ENCODE peak calls at places on chromosomes 11 and 22, in eight cellular contexts. O is OCI-LY7, U is prostate gland, C is SK-N-SH, S is AG04450, I is A549, L is dorsolateral prefrontal cortex, D is hepatocyte. G is an unnamed sample.
A peak's percentile ranks its signal among the peaks of the same experiment; 100 is the strongest.

GRCh38 chr11:70005107-70005818 is 72.9 kb upstream of the ANO1 start:
- DNase-seq in O (no peak), U (no peak), C (no peak), S (peak; percentile 89), I (no peak), L (no peak), D (no peak), G (no peak)

GRCh38 chr11:129932385-129933067 is 37.1 kb upstream of the NFRKB start:
- DNase-seq in O (no peak), U (peak; percentile 60), C (no peak), S (no peak), I (no peak), L (no peak), D (no peak), G (no peak)

GRCh38 chr11:57566035-57566504 is 1.4 kb downstream of the UBE2L6 start:
- DNase-seq in O (peak; percentile 54), U (peak; percentile 67), C (no peak), S (no peak), I (no peak), L (no peak), D (peak; percentile 59), G (peak; percentile 33)

GRCh38 chr11:35365961-35366360 is 53.4 kb downstream of the SLC1A2 start:
- DNase-seq in O (no peak), U (no peak), C (no peak), S (no peak), I (no peak), L (no peak), D (no peak), G (no peak)

GRCh38 chr11:117199061-117199915 is at the start of gene TAGLN:
- DNase-seq in O (no peak), U (peak; percentile 49), C (no peak), S (peak; percentile 91), I (peak; percentile 59), L (no peak), D (peak; percentile 78), G (peak; percentile 86)

GRCh38 chr11:9330387-9331384 is 16.3 kb upstream of the TMEM41B start:
- DNase-seq in O (no peak), U (no peak), C (no peak), S (no peak), I (no peak), L (no peak), D (no peak), G (peak; percentile 19)

GRCh38 chr11:68940651-68941323 is 37.1 kb downstream of the IGHMBP2 start:
- DNase-seq in O (no peak), U (no peak), C (no peak), S (no peak), I (no peak), L (no peak), D (no peak), G (no peak)

GRCh38 chr22:42742940-42743339 is 22.3 kb upstream of the A4GALT start:
- DNase-seq in O (no peak), U (no peak), C (no peak), S (no peak), I (no peak), L (no peak), D (no peak), G (no peak)

GRCh38 chr11:77619576-77620198 is 17.9 kb downstream of the CLNS1A start:
- DNase-seq in O (peak; percentile 67), U (peak; percentile 49), C (no peak), S (no peak), I (peak; percentile 61), L (no peak), D (peak; percentile 79), G (no peak)

GRCh38 chr22:45304971-45305370 is 4.8 kb upstream of the FAM118A start:
- DNase-seq in O (no peak), U (no peak), C (no peak), S (no peak), I (no peak), L (no peak), D (no peak), G (no peak)

GRCh38 chr11:27427183-27427980 is 45.2 kb downstream of the LGR4 start:
- DNase-seq in O (no peak), U (no peak), C (no peak), S (no peak), I (no peak), L (no peak), D (no peak), G (peak; percentile 13)

GRCh38 chr11:15006139-15006759 is 34.1 kb upstream of the CALCA start:
- DNase-seq in O (peak; percentile 59), U (no peak), C (peak; percentile 3), S (no peak), I (peak; percentile 56), L (no peak), D (peak; percentile 45), G (peak; percentile 5)

GRCh38 chr22:46072030-46072881 is 78.1 kb upstream of the PPARA start:
- DNase-seq in O (peak; percentile 29), U (no peak), C (no peak), S (no peak), I (no peak), L (peak; percentile 65), D (peak; percentile 78), G (no peak)

GRCh38 chr11:44301856-44302231 is 8.1 kb downstream of the ALX4 start:
- DNase-seq in O (no peak), U (no peak), C (no peak), S (no peak), I (peak; percentile 74), L (no peak), D (no peak), G (peak; percentile 73)

GRCh38 chr22:24433001-24433867 is 5.8 kb downstream of the ADORA2A start:
- DNase-seq in O (peak; percentile 39), U (no peak), C (peak; percentile 18), S (no peak), I (no peak), L (peak; percentile 20), D (no peak), G (no peak)

GRCh38 chr22:47627561-47628253 is 865.3 kb downstream of the TBC1D22A start:
- DNase-seq in O (no peak), U (no peak), C (no peak), S (no peak), I (no peak), L (no peak), D (no peak), G (no peak)

GRCh38 chr22:37571258-37571991 is 8.5 kb downstream of the LGALS2 start:
- DNase-seq in O (no peak), U (no peak), C (peak; percentile 38), S (no peak), I (peak; percentile 57), L (no peak), D (peak; percentile 32), G (no peak)
- TF ChIP-seq CTCF in O (no peak), U (no peak), C (peak; percentile 31), S (peak; percentile 12), I (no peak), L (no peak), D (no peak), G (peak; percentile 20)

GRCh38 chr11:119381186-119381988 is at the start of gene USP2:
- DNase-seq in O (peak; percentile 94), U (peak; percentile 97), C (peak; percentile 96), S (peak; percentile 88), I (peak; percentile 92), L (peak; percentile 99), D (peak; percentile 98), G (peak; percentile 94)
- H3K27ac ChIP-seq in O (no peak within 1 kb of the TSS), U (peak within 1 kb of the TSS; percentile 34), C (peak within 1 kb of the TSS; percentile 31), S (peak within 1 kb of the TSS; percentile 21), I (peak within 1 kb of the TSS; percentile 69), L (peak within 1 kb of the TSS; percentile 86), D (no peak within 1 kb of the TSS), G (peak within 1 kb of the TSS; percentile 53)

GRCh38 chr22:31199187-31199586 is 12.9 kb upstream of the LIMK2 start:
- DNase-seq in O (no peak), U (no peak), C (no peak), S (no peak), I (no peak), L (no peak), D (no peak), G (no peak)
- TF ChIP-seq CTCF in O (peak; percentile 52), U (no peak), C (peak; percentile 22), S (no peak), I (no peak), L (no peak), D (no peak), G (no peak)

GRCh38 chr11:93672280-93672679 is 10.8 kb downstream of the CEP295 start:
- DNase-seq in O (no peak), U (no peak), C (no peak), S (no peak), I (no peak), L (no peak), D (no peak), G (no peak)
- H3K27ac ChIP-seq in O (no peak overlapping the region), U (no peak overlapping the region), C (no peak overlapping the region), S (no peak overlapping the region), I (no peak overlapping the region), L (no peak overlapping the region), D (no peak overlapping the region), G (no peak overlapping the region)

DNA sequence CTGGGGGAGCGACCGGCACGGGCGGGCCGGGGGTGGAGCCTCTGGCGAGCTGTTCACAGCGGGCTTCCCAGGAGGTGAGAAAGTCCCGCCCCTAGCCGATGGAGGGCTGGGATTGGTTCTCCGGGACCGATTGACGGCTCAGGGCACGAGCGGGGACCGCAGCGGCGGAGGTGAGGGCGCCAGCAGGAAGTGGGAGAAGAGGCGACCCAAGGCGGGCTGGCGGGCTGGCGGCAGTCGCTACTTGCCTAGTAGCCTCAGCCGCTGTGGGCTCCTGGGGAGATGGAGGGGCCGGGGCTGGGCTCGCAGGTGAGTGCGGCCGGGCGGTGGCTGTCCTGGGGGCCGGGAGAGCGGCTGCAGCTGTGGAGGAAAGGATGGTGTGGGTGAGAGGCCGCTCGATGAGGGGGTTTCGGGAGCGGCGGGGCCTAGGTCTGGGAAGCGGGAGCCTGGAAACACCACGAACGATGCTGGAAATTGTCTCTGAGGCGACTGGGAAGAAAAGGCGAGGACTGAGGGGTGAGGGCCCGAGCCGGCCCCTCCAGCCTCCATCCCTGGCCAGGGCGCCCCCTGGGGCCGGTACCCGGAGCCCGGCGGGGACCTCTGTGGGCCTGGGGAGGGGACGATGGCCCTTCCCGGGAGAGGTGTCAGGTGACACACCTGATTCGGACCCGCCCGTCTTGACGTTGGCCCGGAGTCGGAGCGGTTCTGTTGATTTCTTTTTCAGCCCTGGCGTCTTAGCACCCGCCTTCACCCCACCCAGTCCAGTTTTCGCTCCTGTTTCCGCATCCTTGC is at the start of gene ZDHHC13:
- DNase-seq in O (peak; percentile 95), U (peak; percentile 95), C (peak; percentile 99), S (peak; percentile 70), I (peak; percentile 91), L (peak; percentile 96), D (peak; percentile 95), G (peak; percentile 98)
- TF ChIP-seq CTCF in O (peak; percentile 67), U (peak; percentile 18), C (peak; percentile 62), S (peak; percentile 55), I (peak; percentile 51), L (peak; percentile 37), D (peak; percentile 49), G (peak; percentile 34)

DNA sequence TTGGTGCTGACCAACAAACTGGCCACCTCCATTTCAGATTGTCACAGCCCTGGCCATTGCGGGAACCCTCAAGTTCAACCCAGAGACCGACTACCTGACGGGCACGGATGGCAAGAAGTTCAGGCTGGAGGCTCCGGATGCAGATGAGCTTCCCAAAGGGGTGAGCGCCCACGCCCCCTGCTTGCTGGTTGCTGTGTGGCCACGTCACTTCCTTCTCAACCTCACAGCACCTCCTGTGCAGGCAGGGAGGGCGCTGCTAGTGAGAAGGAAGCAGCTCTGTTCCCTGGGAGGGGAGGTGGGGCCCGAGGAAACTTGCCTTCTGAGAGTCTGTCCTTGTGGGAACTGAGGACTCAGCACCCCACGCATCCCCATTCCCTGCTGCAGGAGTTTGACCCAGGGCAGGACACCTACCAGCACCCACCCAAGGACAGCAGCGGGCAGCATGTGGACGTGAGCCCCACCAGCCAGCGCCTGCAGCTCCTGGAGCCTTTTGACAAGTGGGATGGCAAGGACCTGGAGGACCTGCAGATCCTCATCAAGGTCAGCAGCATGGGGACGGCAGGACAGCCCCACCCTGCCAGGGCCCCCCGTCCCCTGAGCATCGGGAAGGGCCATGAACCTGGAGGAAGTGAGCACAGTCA is 19.3 kb downstream of the POLR3H start:
- DNase-seq in O (no peak), U (no peak), C (no peak), S (no peak), I (no peak), L (no peak), D (no peak), G (no peak)
- H3K27ac ChIP-seq in O (no peak overlapping the region), U (peak overlapping the region; percentile 70), C (no peak overlapping the region), S (peak overlapping the region; percentile 98), I (no peak overlapping the region), L (peak overlapping the region; percentile 88), D (peak overlapping the region; percentile 12), G (peak overlapping the region; percentile 61)